ENCODE peak calls at places on chromosome X, in five cellular contexts. O, R, N, S and H are unnamed samples.

GRCh38 chrX:21747523-21747922 is 10.4 kb downstream of the SMPX start:
- DNase-seq in O (no peak), R (no peak), N (no peak), S (no peak), H (no peak)

GRCh38 chrX:78555401-78555980 is 103.6 kb downstream of the RTL3 start:
- DNase-seq in O (no peak), R (peak; percentile 37), N (no peak), S (no peak), H (no peak)

GRCh38 chrX:104168127-104168526 is 1.9 kb downstream of the FAM199X start:
- DNase-seq in O (no peak), R (no peak), N (no peak), S (no peak), H (no peak)

GRCh38 chrX:77087529-77088169 is 359.5 kb upstream of the FGF16 start:
- DNase-seq in O (peak; percentile 33), R (no peak), N (peak; percentile 24), S (peak; percentile 10), H (no peak)

GRCh38 chrX:72349190-72349589 is 43.5 kb upstream of the CITED1 start:
- DNase-seq in O (no peak), R (no peak), N (no peak), S (no peak), H (no peak)

GRCh38 chrX:34653811-34654210 is 3.3 kb downstream of the TMEM47 start:
- DNase-seq in O (no peak), R (no peak), N (no peak), S (no peak), H (no peak)

GRCh38 chrX:125782184-125782583 is 383.9 kb downstream of the DCAF12L2 start:
- DNase-seq in O (no peak), R (no peak), N (no peak), S (no peak), H (no peak)

GRCh38 chrX:124497386-124497785 is 151.0 kb downstream of the SH2D1A start:
- DNase-seq in O (no peak), R (no peak), N (no peak), S (no peak), H (peak; percentile 13)

GRCh38 chrX:51148848-51149247 is 183.8 kb upstream of the NUDT10 start:
- DNase-seq in O (no peak), R (no peak), N (no peak), S (no peak), H (no peak)

GRCh38 chrX:84933956-84934556 is 69.6 kb upstream of the APOOL start:
- DNase-seq in O (no peak), R (no peak), N (no peak), S (no peak), H (no peak)

GRCh38 chrX:63661676-63662075 is 123.3 kb downstream of the ARHGEF9 start:
- DNase-seq in O (no peak), R (no peak), N (no peak), S (no peak), H (no peak)

GRCh38 chrX:68721546-68721945 is 74.1 kb downstream of the STARD8 start:
- DNase-seq in O (peak; percentile 12), R (no peak), N (no peak), S (no peak), H (no peak)

GRCh38 chrX:119648421-119648775 is 42.2 kb upstream of the NKRF start:
- DNase-seq in O (no peak), R (no peak), N (no peak), S (no peak), H (no peak)

GRCh38 chrX:71315917-71316316 is 14.4 kb downstream of the ITGB1BP2 start:
- DNase-seq in O (no peak), R (no peak), N (no peak), S (no peak), H (no peak)

GRCh38 chrX:19912-20571 is 261.1 kb upstream of the PLCXD1 start:
- DNase-seq in O (no peak), R (no peak), N (no peak), S (no peak), H (no peak)

GRCh38 chrX:40108959-40109287 is 11.2 kb upstream of the BCOR start:
- DNase-seq in O (peak; percentile 86), R (peak; percentile 42), N (peak; percentile 79), S (no peak), H (no peak)

GRCh38 chrX:150211988-150212387 is 151.1 kb upstream of the MAMLD1 start:
- DNase-seq in O (no peak), R (no peak), N (no peak), S (peak; percentile 48), H (no peak)